ENCODE peak calls at places on chromosomes 16 and 17, in five cellular contexts. One of them, this sample, is unnamed.
A peak's percentile ranks its signal among the peaks of the same experiment; 100 is the strongest.

GRCh38 chr16:58026705-58027340 is 1.3 kb downstream of the MMP15 start:
- DNase-seq in mammary epithelial cell: no peak
- DNase-seq in SK-N-SH: peak; percentile 72
- DNase-seq in heart right ventricle: no peak
- DNase-seq in lung: no peak
- DNase-seq in this sample: no peak

GRCh38 chr17:79272666-79273219 is 198.1 kb downstream of the ENGASE start:
- DNase-seq in mammary epithelial cell: peak; percentile 55
- DNase-seq in SK-N-SH: peak; percentile 85
- DNase-seq in heart right ventricle: no peak
- DNase-seq in lung: no peak
- DNase-seq in this sample: peak; percentile 57

GRCh38 chr16:84357191-84357651 is 11.1 kb upstream of the ATP2C2 start:
- DNase-seq in mammary epithelial cell: peak; percentile 93
- DNase-seq in SK-N-SH: no peak
- DNase-seq in heart right ventricle: no peak
- DNase-seq in lung: no peak
- DNase-seq in this sample: peak; percentile 81

GRCh38 chr16:22326771-22327445 is 29.7 kb downstream of the POLR3E start:
- DNase-seq in mammary epithelial cell: no peak
- DNase-seq in SK-N-SH: no peak
- DNase-seq in heart right ventricle: no peak
- DNase-seq in lung: no peak
- DNase-seq in this sample: no peak

GRCh38 chr16:87201052-87201451 is 116.1 kb downstream of the C16orf95 start:
- DNase-seq in mammary epithelial cell: peak; percentile 89
- DNase-seq in SK-N-SH: no peak
- DNase-seq in heart right ventricle: peak; percentile 69
- DNase-seq in lung: peak; percentile 50
- DNase-seq in this sample: peak; percentile 78

GRCh38 chr17:81898885-81899284 is 3.2 kb upstream of the NPB start:
- DNase-seq in mammary epithelial cell: no peak
- DNase-seq in SK-N-SH: no peak
- DNase-seq in heart right ventricle: no peak
- DNase-seq in lung: no peak
- DNase-seq in this sample: no peak

GRCh38 chr17:1487939-1488825 is 4.3 kb downstream of the MYO1C start:
- DNase-seq in mammary epithelial cell: peak; percentile 71
- DNase-seq in SK-N-SH: peak; percentile 94
- DNase-seq in heart right ventricle: peak; percentile 91
- DNase-seq in lung: peak; percentile 80
- DNase-seq in this sample: peak; percentile 80

GRCh38 chr17:7293821-7294613 is 422 bp downstream of the YBX2 start:
- DNase-seq in mammary epithelial cell: no peak
- DNase-seq in SK-N-SH: peak; percentile 52
- DNase-seq in heart right ventricle: no peak
- DNase-seq in lung: no peak
- DNase-seq in this sample: no peak

GRCh38 chr17:10610821-10611323 is 46.2 kb downstream of the MYH3 start:
- DNase-seq in mammary epithelial cell: no peak
- DNase-seq in SK-N-SH: no peak
- DNase-seq in heart right ventricle: no peak
- DNase-seq in lung: no peak
- DNase-seq in this sample: no peak

GRCh38 chr17:69523252-69523861 is 108.9 kb downstream of the MAP2K6 start:
- DNase-seq in mammary epithelial cell: peak; percentile 44
- DNase-seq in SK-N-SH: peak; percentile 50
- DNase-seq in heart right ventricle: peak; percentile 21
- DNase-seq in lung: no peak
- DNase-seq in this sample: peak; percentile 76

GRCh38 chr17:44279586-44280344 is 11.8 kb upstream of the SLC4A1 start:
- DNase-seq in mammary epithelial cell: peak; percentile 27
- DNase-seq in SK-N-SH: no peak
- DNase-seq in heart right ventricle: peak; percentile 87
- DNase-seq in lung: peak; percentile 57
- DNase-seq in this sample: peak; percentile 70

GRCh38 chr17:40309031-40309937 is at the start of gene RARA:
- DNase-seq in mammary epithelial cell: no peak
- DNase-seq in SK-N-SH: peak; percentile 67
- DNase-seq in heart right ventricle: no peak
- DNase-seq in lung: peak; percentile 62
- DNase-seq in this sample: no peak

GRCh38 chr17:40530531-40530987 is 29.1 kb upstream of the TNS4 start:
- DNase-seq in mammary epithelial cell: no peak
- DNase-seq in SK-N-SH: no peak
- DNase-seq in heart right ventricle: no peak
- DNase-seq in lung: no peak
- DNase-seq in this sample: no peak

GRCh38 chr17:54860617-54861468 is 39.8 kb upstream of the TOM1L1 start:
- DNase-seq in mammary epithelial cell: no peak
- DNase-seq in SK-N-SH: peak; percentile 80
- DNase-seq in heart right ventricle: no peak
- DNase-seq in lung: no peak
- DNase-seq in this sample: no peak

GRCh38 chr16:68403177-68403576 is 45.1 kb downstream of the SMPD3 start:
- DNase-seq in mammary epithelial cell: no peak
- DNase-seq in SK-N-SH: no peak
- DNase-seq in heart right ventricle: no peak
- DNase-seq in lung: no peak
- DNase-seq in this sample: no peak

GRCh38 chr16:66961065-66961744 is at the start of gene CES3:
- DNase-seq in mammary epithelial cell: peak; percentile 41
- DNase-seq in SK-N-SH: peak; percentile 82
- DNase-seq in heart right ventricle: no peak
- DNase-seq in lung: peak; percentile 64
- DNase-seq in this sample: peak; percentile 73

GRCh38 chr17:47687748-47688147 is 6.2 kb upstream of the TBKBP1 start:
- DNase-seq in mammary epithelial cell: no peak
- DNase-seq in SK-N-SH: peak; percentile 27
- DNase-seq in heart right ventricle: no peak
- DNase-seq in lung: no peak
- DNase-seq in this sample: no peak

DNA sequence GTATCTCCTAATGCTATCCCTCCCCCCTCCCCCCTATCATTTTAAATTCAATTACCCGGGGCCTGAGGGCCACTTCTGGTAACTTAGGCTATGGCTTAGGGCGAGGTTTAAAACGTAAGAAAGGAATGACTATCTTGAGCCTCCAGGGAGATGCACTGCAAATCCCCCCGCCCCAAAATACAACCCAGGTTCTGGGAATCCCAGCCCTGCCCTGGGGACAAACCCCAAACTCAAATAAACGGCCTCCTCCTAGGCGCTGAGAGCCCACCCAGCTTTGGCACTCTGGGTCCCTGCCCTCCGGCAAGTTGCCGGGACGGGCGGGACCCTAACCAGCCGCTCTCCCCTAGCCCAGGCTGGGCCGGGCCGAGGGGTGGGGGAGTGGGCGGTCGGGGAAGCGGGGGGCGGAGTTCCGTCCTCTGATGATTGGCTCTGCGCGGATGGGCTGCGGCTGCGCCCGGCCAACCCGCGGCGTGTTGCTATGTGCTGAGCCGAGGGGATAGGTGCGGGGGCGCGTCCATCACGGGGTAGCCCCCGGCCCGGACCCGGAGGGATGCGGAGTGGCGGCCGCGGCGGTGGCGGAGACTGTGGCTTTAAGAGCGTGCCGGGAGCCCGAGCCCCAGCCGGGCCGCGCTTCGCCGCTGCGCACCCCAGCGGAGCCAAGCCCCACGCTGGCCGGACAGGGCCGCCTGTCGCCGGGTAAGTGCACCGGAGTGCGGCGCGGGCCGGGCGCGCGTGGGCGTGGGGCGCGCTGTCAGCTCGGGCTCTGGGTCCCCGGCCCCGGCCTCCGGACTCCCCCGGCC is at the start of gene YPEL2:
- DNase-seq in mammary epithelial cell: peak; percentile 83
- DNase-seq in SK-N-SH: peak; percentile 100
- DNase-seq in heart right ventricle: peak; percentile 98
- DNase-seq in lung: peak; percentile 95
- DNase-seq in this sample: peak; percentile 93
- H3K27ac ChIP-seq in mammary epithelial cell: peak within 1 kb of the TSS; percentile 8
- H3K27ac ChIP-seq in SK-N-SH: peak within 1 kb of the TSS; percentile 58
- H3K27ac ChIP-seq in heart right ventricle: peak within 1 kb of the TSS; percentile 96
- H3K27ac ChIP-seq in lung: peak within 1 kb of the TSS; percentile 92
- H3K27ac ChIP-seq in this sample: no peak within 1 kb of the TSS

DNA sequence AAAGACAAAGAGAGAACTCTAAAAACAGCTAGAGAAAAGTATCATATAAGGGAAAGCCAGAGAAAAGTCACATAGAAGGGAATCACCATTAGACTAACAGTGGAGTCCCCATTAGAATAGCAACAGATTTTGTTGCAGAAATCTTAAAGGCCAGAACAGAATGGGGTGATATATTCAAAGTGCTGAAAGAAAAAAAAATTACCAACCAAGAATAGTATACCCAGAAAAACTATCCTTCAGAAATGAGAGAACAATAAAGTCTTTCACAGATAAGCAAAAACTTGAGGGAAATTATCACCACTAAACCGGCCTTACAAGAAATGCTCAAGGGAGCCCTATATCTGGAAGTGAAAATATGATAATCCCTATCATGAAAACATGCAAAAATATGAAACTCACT is 51.9 kb upstream of the NSRP1 start:
- DNase-seq in mammary epithelial cell: no peak
- DNase-seq in SK-N-SH: no peak
- DNase-seq in heart right ventricle: no peak
- DNase-seq in lung: no peak
- DNase-seq in this sample: no peak
- H3K9me3 ChIP-seq in mammary epithelial cell: peaks cover 2% of the 10 kb centered on the region
- H3K9me3 ChIP-seq in SK-N-SH: peaks cover 28% of the 10 kb centered on the region
- H3K9me3 ChIP-seq in heart right ventricle: peaks cover 4% of the 10 kb centered on the region
- H3K9me3 ChIP-seq in lung: peaks cover 6% of the 10 kb centered on the region
- H3K9me3 ChIP-seq in this sample: no peaks in the 10 kb centered on the region

GRCh38 chr17:77690271-77691161 is 268.0 kb upstream of the TNRC6C start:
- DNase-seq in mammary epithelial cell: no peak
- DNase-seq in SK-N-SH: peak; percentile 88
- DNase-seq in heart right ventricle: peak; percentile 28
- DNase-seq in lung: no peak
- DNase-seq in this sample: peak; percentile 7

GRCh38 chr17:77692571-77693161 is 265.8 kb upstream of the TNRC6C start:
- DNase-seq in mammary epithelial cell: peak; percentile 51
- DNase-seq in SK-N-SH: no peak
- DNase-seq in heart right ventricle: no peak
- DNase-seq in lung: no peak
- DNase-seq in this sample: peak; percentile 67

GRCh38 chr17:77693301-77693700 is 265.2 kb upstream of the TNRC6C start:
- DNase-seq in mammary epithelial cell: no peak
- DNase-seq in SK-N-SH: no peak
- DNase-seq in heart right ventricle: no peak
- DNase-seq in lung: no peak
- DNase-seq in this sample: no peak

GRCh38 chr17:77693776-77694175 is 264.7 kb upstream of the TNRC6C start:
- DNase-seq in mammary epithelial cell: no peak
- DNase-seq in SK-N-SH: no peak
- DNase-seq in heart right ventricle: no peak
- DNase-seq in lung: no peak
- DNase-seq in this sample: no peak

DNA sequence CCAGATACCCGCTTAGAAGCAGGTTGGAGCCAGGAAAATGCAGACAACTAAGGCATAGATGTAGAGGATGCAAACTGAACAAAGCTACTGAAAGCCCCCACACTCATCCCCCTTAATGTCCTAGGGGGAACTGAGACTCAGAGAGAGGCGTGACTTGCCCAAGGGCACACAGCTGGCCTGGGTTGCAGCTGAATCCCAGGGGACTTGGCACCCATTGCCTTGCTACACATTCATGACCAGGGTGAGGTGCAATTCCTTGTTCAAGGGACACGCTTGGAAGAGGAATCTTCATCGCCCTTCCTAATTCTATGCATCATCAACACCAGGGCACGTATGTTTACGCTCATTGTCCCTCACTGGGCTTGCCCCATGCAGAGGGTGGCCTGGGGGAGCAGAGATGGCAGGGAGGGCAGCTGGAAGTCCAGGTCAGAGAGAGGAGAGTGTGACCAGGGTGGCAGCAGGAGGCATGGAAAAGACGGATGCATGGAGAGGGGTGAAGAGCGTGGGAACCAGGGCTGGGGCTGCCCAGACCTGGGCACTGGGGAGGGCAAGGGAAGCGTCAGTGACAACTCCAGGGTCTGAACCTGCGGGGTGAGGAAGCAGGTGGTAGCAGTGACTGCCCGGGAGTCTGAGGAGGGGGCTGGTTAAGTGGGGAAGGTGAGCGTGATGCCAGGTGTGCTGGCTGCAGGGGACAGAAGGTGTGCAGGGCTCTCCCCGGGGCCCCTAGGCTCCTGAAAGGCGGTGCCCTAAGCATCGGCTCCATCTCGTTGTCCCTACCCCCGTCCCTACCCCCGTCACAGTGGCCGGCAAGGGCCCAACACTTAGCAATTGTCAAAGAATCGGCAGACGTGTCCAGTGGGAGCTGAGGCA is 267.1 kb upstream of the TNRC6C start:
- DNase-seq in mammary epithelial cell: no peak
- DNase-seq in SK-N-SH: peak; percentile 69
- DNase-seq in heart right ventricle: no peak
- DNase-seq in lung: no peak
- DNase-seq in this sample: no peak
- H3K27ac ChIP-seq in mammary epithelial cell: no peak overlapping the region
- H3K27ac ChIP-seq in SK-N-SH: no peak overlapping the region
- H3K27ac ChIP-seq in heart right ventricle: no peak overlapping the region
- H3K27ac ChIP-seq in lung: no peak overlapping the region
- H3K27ac ChIP-seq in this sample: no peak overlapping the region

GRCh38 chr16:71383054-71383773 is 24.7 kb downstream of the CALB2 start:
- DNase-seq in mammary epithelial cell: peak; percentile 76
- DNase-seq in SK-N-SH: no peak
- DNase-seq in heart right ventricle: no peak
- DNase-seq in lung: no peak
- DNase-seq in this sample: peak; percentile 7

GRCh38 chr16:71387045-71387871 is 28.7 kb downstream of the CALB2 start:
- DNase-seq in mammary epithelial cell: no peak
- DNase-seq in SK-N-SH: no peak
- DNase-seq in heart right ventricle: no peak
- DNase-seq in lung: no peak
- DNase-seq in this sample: no peak

GRCh38 chr16:71380831-71381230 is 22.3 kb downstream of the CALB2 start:
- DNase-seq in mammary epithelial cell: no peak
- DNase-seq in SK-N-SH: no peak
- DNase-seq in heart right ventricle: no peak
- DNase-seq in lung: no peak
- DNase-seq in this sample: no peak

GRCh38 chr16:71389330-71389729 is 30.8 kb downstream of the CALB2 start:
- DNase-seq in mammary epithelial cell: no peak
- DNase-seq in SK-N-SH: no peak
- DNase-seq in heart right ventricle: no peak
- DNase-seq in lung: no peak
- DNase-seq in this sample: no peak

DNA sequence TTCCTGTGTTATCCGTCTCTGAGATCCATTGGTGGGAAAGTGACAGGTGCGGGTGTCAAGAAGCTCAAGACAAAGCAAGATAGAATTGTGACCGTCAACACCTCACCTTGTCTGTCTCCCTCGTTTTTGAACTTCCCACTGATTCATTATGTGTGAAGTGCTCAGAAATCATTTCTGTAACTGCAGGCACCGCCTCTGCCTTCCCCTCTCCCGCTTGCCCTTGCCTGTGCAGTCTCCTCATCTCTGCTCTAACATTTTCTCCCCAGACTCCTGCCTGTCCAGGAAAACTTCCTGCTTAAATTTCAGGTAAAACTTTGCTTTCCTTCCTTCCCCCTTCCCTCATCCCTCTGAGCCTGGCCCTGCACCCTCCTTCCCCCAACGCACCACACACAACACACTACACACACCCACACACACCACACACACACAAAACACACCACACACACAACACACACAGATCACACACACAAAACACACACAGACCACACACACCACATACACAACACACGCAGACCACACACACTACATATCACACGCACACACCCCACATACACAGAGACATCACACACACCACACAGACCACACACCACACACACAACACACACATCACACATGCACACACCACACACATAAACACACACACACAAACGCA is 25.7 kb downstream of the CALB2 start:
- DNase-seq in mammary epithelial cell: no peak
- DNase-seq in SK-N-SH: no peak
- DNase-seq in heart right ventricle: no peak
- DNase-seq in lung: no peak
- DNase-seq in this sample: no peak
- H3K9me3 ChIP-seq in mammary epithelial cell: no peaks in the 10 kb centered on the region
- H3K9me3 ChIP-seq in SK-N-SH: no peaks in the 10 kb centered on the region
- H3K9me3 ChIP-seq in heart right ventricle: no peaks in the 10 kb centered on the region
- H3K9me3 ChIP-seq in lung: no peaks in the 10 kb centered on the region
- H3K9me3 ChIP-seq in this sample: no peaks in the 10 kb centered on the region

This sample was measured in PC-3.